ENCODE peak calls at places on chromosomes 11 and 22, in seven cellular contexts. D, K, J, B, L, M and R are unnamed samples. For H3K4me1, the result is how much of the 10 kb centered on the place peaks cover.

GRCh38 chr22:19776433-19777031 is 16.0 kb downstream of the TBX1 start:
- DNase-seq in D (no peak), K (no peak), J (no peak), B (no peak), L (no peak), M (peak), R (peak)

GRCh38 chr11:31816467-31817053 is 5.4 kb upstream of the PAX6 start:
- DNase-seq in D (no peak), K (no peak), J (no peak), B (peak), L (no peak), M (no peak), R (no peak)

GRCh38 chr22:41880653-41881052 is 34.2 kb downstream of the SHISA8 start:
- DNase-seq in D (no peak), K (no peak), J (no peak), B (no peak), L (no peak), M (no peak), R (no peak)

GRCh38 chr11:106724293-106724892 is 293.9 kb downstream of the GUCY1A2 start:
- DNase-seq in D (no peak), K (no peak), J (no peak), B (no peak), L (no peak), M (no peak), R (no peak)

GRCh38 chr22:30182833-30183232 is 63.7 kb downstream of the LIF start:
- DNase-seq in D (no peak), K (no peak), J (no peak), B (no peak), L (no peak), M (no peak), R (no peak)

GRCh38 chr22:45450931-45451651 is 37.6 kb downstream of the RIBC2 start:
- DNase-seq in D (no peak), K (no peak), J (peak), B (peak), L (peak), M (no peak), R (no peak)

GRCh38 chr11:103586756-103587155 is 449.7 kb upstream of the DDI1 start:
- DNase-seq in D (no peak), K (no peak), J (no peak), B (no peak), L (no peak), M (no peak), R (no peak)

GRCh38 chr11:61294717-61295595 is at the start of gene VWCE:
- DNase-seq in D (peak), K (peak), J (peak), B (peak), L (peak), M (peak), R (peak)

GRCh38 chr22:29706493-29706892 is 13.3 kb upstream of the CABP7 start:
- DNase-seq in D (no peak), K (no peak), J (no peak), B (no peak), L (no peak), M (no peak), R (no peak)

GRCh38 chr11:67277231-67277961 is 11.1 kb downstream of the GRK2 start:
- DNase-seq in D (peak), K (peak), J (peak), B (peak), L (peak), M (peak), R (peak)

GRCh38 chr11:66068923-66069714 is 953 bp upstream of the PACS1 start:
- DNase-seq in D (peak), K (peak), J (no peak), B (no peak), L (peak), M (peak), R (peak)

GRCh38 chr22:39178206-39179111 is 26.0 kb upstream of the CBX7 start:
- DNase-seq in D (no peak), K (no peak), J (no peak), B (no peak), L (no peak), M (no peak), R (no peak)

GRCh38 chr22:19291218-19291579 is 320 bp downstream of the CLTCL1 start:
- DNase-seq in D (no peak), K (peak), J (peak), B (peak), L (peak), M (peak), R (peak)

GRCh38 chr22:39598017-39598965 is 27.7 kb downstream of the CACNA1I start:
- DNase-seq in D (peak), K (peak), J (no peak), B (no peak), L (peak), M (peak), R (no peak)

GRCh38 chr11:43905788-43906187 is 25.2 kb downstream of the ALKBH3 start:
- DNase-seq in D (peak), K (no peak), J (peak), B (no peak), L (peak), M (no peak), R (no peak)

GRCh38 chr22:25760848-25761595 is 19.0 kb downstream of the MYO18B start:
- DNase-seq in D (no peak), K (no peak), J (no peak), B (no peak), L (no peak), M (no peak), R (no peak)

GRCh38 chr22:29308148-29308790 is 1.8 kb downstream of the GAS2L1 start:
- DNase-seq in D (peak), K (no peak), J (no peak), B (peak), L (no peak), M (peak), R (no peak)

GRCh38 chr11:3866206-3866605 is 10.7 kb downstream of the STIM1 start:
- DNase-seq in D (no peak), K (peak), J (no peak), B (no peak), L (peak), M (no peak), R (peak)

GRCh38 chr11:134037093-134037908 is 31.6 kb upstream of the JAM3 start:
- DNase-seq in D (peak), K (peak), J (peak), B (peak), L (peak), M (peak), R (peak)

GRCh38 chr22:30605449-30606110 is 1.4 kb upstream of the TCN2 start:
- DNase-seq in D (no peak), K (peak), J (peak), B (no peak), L (peak), M (no peak), R (peak)

GRCh38 chr11:93515438-93515837 is 27.8 kb downstream of the SMCO4 start:
- DNase-seq in D (no peak), K (no peak), J (peak), B (no peak), L (no peak), M (no peak), R (no peak)

GRCh38 chr11:3894128-3894731 is 38.8 kb downstream of the STIM1 start:
- DNase-seq in D (no peak), K (no peak), J (no peak), B (no peak), L (peak), M (peak), R (no peak)

GRCh38 chr11:74299000-74299399 is 12.4 kb downstream of the P4HA3 start:
- DNase-seq in D (no peak), K (no peak), J (no peak), B (no peak), L (no peak), M (no peak), R (no peak)

GRCh38 chr22:43053176-43053575 is 36.0 kb downstream of the TTLL1 start:
- DNase-seq in D (no peak), K (no peak), J (no peak), B (no peak), L (no peak), M (no peak), R (no peak)

GRCh38 chr11:1814691-1815090 is 20.1 kb upstream of the SYT8 start:
- DNase-seq in D (no peak), K (no peak), J (no peak), B (peak), L (no peak), M (no peak), R (no peak)

GRCh38 chr11:1815311-1815710 is 19.5 kb upstream of the SYT8 start:
- DNase-seq in D (no peak), K (no peak), J (no peak), B (peak), L (no peak), M (no peak), R (no peak)

GRCh38 chr11:1817511-1817910 is 17.3 kb upstream of the SYT8 start:
- DNase-seq in D (no peak), K (no peak), J (no peak), B (no peak), L (no peak), M (no peak), R (no peak)

GRCh38 chr11:1817000-1817399 is 17.8 kb upstream of the SYT8 start:
- DNase-seq in D (no peak), K (no peak), J (no peak), B (peak), L (no peak), M (no peak), R (no peak)

DNA sequence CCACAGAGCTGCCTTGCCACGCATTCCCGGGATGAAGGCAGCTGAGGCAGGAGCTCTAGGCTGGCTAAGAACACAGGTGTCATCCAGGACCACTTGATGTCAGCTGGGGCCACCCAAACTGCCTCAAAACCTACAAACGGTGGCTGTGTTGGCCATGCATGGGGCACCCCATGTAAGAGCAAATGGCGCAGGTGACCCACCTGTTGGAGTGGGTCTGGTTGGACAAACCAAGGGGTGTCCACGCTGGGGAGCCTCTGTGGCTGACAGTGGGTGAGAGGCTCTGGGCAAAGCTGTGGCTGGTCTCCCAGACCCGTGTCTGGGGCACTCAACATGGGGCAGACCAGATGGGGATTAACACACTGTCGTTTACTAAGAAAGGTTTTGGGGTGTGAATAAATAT is 19.0 kb upstream of the SYT8 start:
- DNase-seq in D (no peak), K (no peak), J (no peak), B (peak), L (no peak), M (no peak), R (no peak)
- H3K4me1 ChIP-seq in D (under half), K (under half), J (under half), B (under half), L (under half), M (under half), R (under half)

DNA sequence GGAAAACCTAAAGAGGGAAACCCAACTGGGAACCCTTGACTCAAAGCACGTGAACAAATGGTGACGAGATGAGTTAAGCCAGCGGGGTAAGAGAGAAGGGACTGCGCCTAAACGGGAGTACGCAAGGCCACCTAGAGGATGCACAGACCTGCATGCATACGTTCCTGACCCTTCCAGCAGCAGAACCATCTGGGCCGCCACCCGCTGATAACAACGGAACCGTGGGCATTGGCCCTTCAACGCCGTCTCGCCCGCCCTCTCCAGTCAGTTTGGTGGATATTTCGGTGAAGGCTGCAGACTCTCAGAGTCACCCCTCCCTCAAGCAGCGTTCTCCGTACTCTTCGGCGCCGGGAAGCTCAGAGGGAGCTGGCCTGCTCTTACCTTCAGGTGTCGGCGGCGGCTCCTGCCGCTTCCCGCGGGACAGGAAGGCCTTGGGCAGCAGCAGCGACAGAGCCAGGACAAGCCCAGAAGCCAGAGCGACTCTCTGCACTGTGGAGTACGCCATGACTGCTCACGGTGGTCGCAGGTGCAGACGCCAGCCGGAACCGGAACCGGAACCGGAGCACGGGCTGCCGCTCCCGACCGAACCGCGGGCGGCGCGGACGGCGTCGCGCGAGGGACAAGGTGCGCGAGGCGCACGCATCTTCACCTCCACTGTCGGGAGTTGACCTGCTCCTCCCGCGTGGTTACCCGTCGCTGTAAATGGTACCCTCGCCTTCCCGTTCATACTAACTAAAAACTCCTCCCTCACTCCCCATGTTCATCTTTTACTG is at the start of gene RIC3:
- DNase-seq in D (peak), K (peak), J (peak), B (peak), L (peak), M (peak), R (peak)
- TF ChIP-seq CTCF in D (no peak), K (no peak), J (no peak), B (no peak), L (no peak), M (no peak), R (no peak)

GRCh38 chr22:36330127-36330526 is 57.6 kb downstream of the MYH9 start:
- DNase-seq in D (no peak), K (no peak), J (no peak), B (no peak), L (no peak), M (no peak), R (no peak)

GRCh38 chr22:36328635-36329216 is 59.0 kb downstream of the MYH9 start:
- DNase-seq in D (peak), K (peak), J (peak), B (peak), L (peak), M (peak), R (no peak)

GRCh38 chr22:36326178-36327161 is 61.3 kb downstream of the MYH9 start:
- DNase-seq in D (no peak), K (no peak), J (no peak), B (no peak), L (no peak), M (peak), R (no peak)

GRCh38 chr22:36329217-36330078 is 58.3 kb downstream of the MYH9 start:
- DNase-seq in D (peak), K (peak), J (peak), B (no peak), L (peak), M (peak), R (no peak)

DNA sequence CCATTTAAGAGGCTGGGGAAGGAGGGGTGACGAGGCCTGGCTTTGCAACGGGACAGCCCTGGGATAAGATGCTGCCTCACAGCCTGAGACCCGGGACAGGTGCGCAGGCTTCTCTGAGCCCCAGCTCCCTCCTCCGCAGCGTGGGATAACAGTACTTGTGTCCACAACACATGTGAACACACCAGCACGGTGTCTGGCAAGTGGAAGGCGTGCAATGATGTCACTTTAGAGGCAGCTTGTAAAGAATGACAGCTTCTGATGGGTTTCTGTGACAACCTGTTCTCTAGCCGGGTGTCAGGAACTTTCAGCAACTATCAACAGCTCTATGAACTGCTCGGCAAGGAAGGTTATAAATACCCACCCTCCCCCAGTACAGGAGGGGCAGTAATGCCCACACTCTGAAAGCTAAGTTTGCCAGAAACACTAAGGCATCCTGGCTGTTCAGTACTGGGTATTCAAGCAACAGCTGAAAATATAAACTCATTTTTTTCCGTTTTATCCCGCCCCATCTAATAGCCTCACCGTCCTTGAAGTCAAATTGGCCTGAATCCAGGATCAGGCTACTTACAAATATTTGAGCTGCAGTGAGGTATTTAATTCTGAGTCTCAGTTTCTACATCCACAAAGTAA is 59.7 kb downstream of the MYH9 start:
- DNase-seq in D (no peak), K (peak), J (peak), B (peak), L (peak), M (no peak), R (no peak)
- H3K4me1 ChIP-seq in D (half or more), K (half or more), J (half or more), B (under half), L (half or more), M (half or more), R (half or more)

DNA sequence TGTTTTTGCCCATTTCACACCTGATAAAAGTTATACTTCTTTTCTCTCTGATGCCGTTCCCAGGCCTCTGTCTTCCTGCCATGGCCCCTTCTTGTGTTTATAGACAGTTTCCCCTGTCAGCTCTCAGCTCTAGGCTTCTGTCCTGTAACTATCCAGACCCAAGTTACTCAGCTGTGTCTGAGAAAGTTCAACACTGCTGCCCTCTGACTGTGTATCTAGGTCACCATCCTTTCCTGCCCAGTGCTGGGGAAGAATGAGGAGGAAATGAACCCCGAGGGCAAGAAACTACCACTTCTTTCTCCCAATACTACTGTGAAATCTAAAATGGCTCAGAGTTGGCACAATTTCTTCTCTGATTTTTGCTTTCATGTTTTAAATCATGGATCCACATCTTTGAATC is 29.6 kb downstream of the SNX19 start:
- DNase-seq in D (no peak), K (no peak), J (no peak), B (no peak), L (no peak), M (no peak), R (no peak)
- TF ChIP-seq CTCF in D (no peak), K (no peak), J (no peak), B (no peak), L (no peak), M (no peak), R (no peak)